ENCODE peak calls at places on chromosomes 1 and 21, in eight cellular contexts. One of them, this sample, is unnamed.

GRCh38 chr1:116569776-116570357 is 959 bp downstream of the CD58 start:
- DNase-seq in astrocyte of the spinal cord: no peak
- DNase-seq in GM12878: no peak
- DNase-seq in K562: peak
- DNase-seq in stomach: peak
- DNase-seq in esophagus squamous epithelium: no peak
- DNase-seq in dorsolateral prefrontal cortex: no peak
- DNase-seq in left ventricle myocardium inferior: peak
- DNase-seq in this sample: peak

GRCh38 chr1:198495635-198496034 is 44.8 kb downstream of the ATP6V1G3 start:
- DNase-seq in esophagus squamous epithelium: no peak
- DNase-seq in left ventricle myocardium inferior: no peak
- DNase-seq in stomach: no peak
- DNase-seq in astrocyte of the spinal cord: peak
- DNase-seq in K562: no peak
- DNase-seq in dorsolateral prefrontal cortex: no peak
- DNase-seq in GM12878: no peak
- DNase-seq in this sample: no peak

GRCh38 chr1:3369437-3370076 is 84.9 kb upstream of the ARHGEF16 start:
- DNase-seq in esophagus squamous epithelium: no peak
- DNase-seq in K562: no peak
- DNase-seq in dorsolateral prefrontal cortex: no peak
- DNase-seq in GM12878: no peak
- DNase-seq in stomach: peak
- DNase-seq in astrocyte of the spinal cord: peak
- DNase-seq in left ventricle myocardium inferior: peak
- DNase-seq in this sample: no peak

GRCh38 chr21:45973475-45974072 is 8.0 kb upstream of the COL6A1 start:
- DNase-seq in GM12878: no peak
- DNase-seq in left ventricle myocardium inferior: peak
- DNase-seq in dorsolateral prefrontal cortex: peak
- DNase-seq in stomach: peak
- DNase-seq in astrocyte of the spinal cord: peak
- DNase-seq in esophagus squamous epithelium: no peak
- DNase-seq in K562: peak
- DNase-seq in this sample: peak

GRCh38 chr1:20361805-20362381 is 71.2 kb downstream of the VWA5B1 start:
- DNase-seq in esophagus squamous epithelium: no peak
- DNase-seq in dorsolateral prefrontal cortex: peak
- DNase-seq in stomach: peak
- DNase-seq in astrocyte of the spinal cord: peak
- DNase-seq in GM12878: no peak
- DNase-seq in left ventricle myocardium inferior: peak
- DNase-seq in K562: peak
- DNase-seq in this sample: no peak

GRCh38 chr1:28602536-28603439 is 10.7 kb downstream of the RAB42 start:
- DNase-seq in left ventricle myocardium inferior: no peak
- DNase-seq in K562: peak
- DNase-seq in esophagus squamous epithelium: no peak
- DNase-seq in astrocyte of the spinal cord: peak
- DNase-seq in GM12878: no peak
- DNase-seq in dorsolateral prefrontal cortex: peak
- DNase-seq in stomach: peak
- DNase-seq in this sample: peak

GRCh38 chr1:231808990-231809389 is 182.4 kb downstream of the DISC1 start:
- DNase-seq in dorsolateral prefrontal cortex: no peak
- DNase-seq in GM12878: no peak
- DNase-seq in astrocyte of the spinal cord: peak
- DNase-seq in stomach: no peak
- DNase-seq in esophagus squamous epithelium: no peak
- DNase-seq in left ventricle myocardium inferior: no peak
- DNase-seq in K562: peak
- DNase-seq in this sample: no peak

GRCh38 chr1:183516725-183517124 is 44.4 kb downstream of the SMG7 start:
- DNase-seq in stomach: no peak
- DNase-seq in GM12878: no peak
- DNase-seq in astrocyte of the spinal cord: no peak
- DNase-seq in left ventricle myocardium inferior: no peak
- DNase-seq in esophagus squamous epithelium: no peak
- DNase-seq in K562: no peak
- DNase-seq in dorsolateral prefrontal cortex: no peak
- DNase-seq in this sample: no peak

GRCh38 chr1:154546264-154547043 is 12.0 kb downstream of the UBE2Q1 start:
- DNase-seq in astrocyte of the spinal cord: peak
- DNase-seq in K562: peak
- DNase-seq in esophagus squamous epithelium: no peak
- DNase-seq in dorsolateral prefrontal cortex: peak
- DNase-seq in left ventricle myocardium inferior: peak
- DNase-seq in stomach: peak
- DNase-seq in GM12878: peak
- DNase-seq in this sample: peak
- TF ChIP-seq CTCF in astrocyte of the spinal cord: peak
- TF ChIP-seq CTCF in K562: peak
- TF ChIP-seq CTCF in esophagus squamous epithelium: peak
- TF ChIP-seq CTCF in dorsolateral prefrontal cortex: peak
- TF ChIP-seq CTCF in left ventricle myocardium inferior: peak
- TF ChIP-seq CTCF in stomach: peak
- TF ChIP-seq CTCF in GM12878: peak
- TF ChIP-seq CTCF in this sample: peak

GRCh38 chr1:109250454-109251276 is 1.3 kb downstream of the CELSR2 start:
- DNase-seq in stomach: no peak
- DNase-seq in GM12878: no peak
- DNase-seq in esophagus squamous epithelium: no peak
- DNase-seq in K562: no peak
- DNase-seq in astrocyte of the spinal cord: no peak
- DNase-seq in dorsolateral prefrontal cortex: no peak
- DNase-seq in left ventricle myocardium inferior: no peak
- DNase-seq in this sample: no peak
- H3K4me3 ChIP-seq in stomach: peak
- H3K4me3 ChIP-seq in GM12878: no peak
- H3K4me3 ChIP-seq in esophagus squamous epithelium: peak
- H3K4me3 ChIP-seq in K562: peak
- H3K4me3 ChIP-seq in astrocyte of the spinal cord: no peak
- H3K4me3 ChIP-seq in dorsolateral prefrontal cortex: peak
- H3K4me3 ChIP-seq in left ventricle myocardium inferior: peak
- H3K4me3 ChIP-seq in this sample: no peak

DNA sequence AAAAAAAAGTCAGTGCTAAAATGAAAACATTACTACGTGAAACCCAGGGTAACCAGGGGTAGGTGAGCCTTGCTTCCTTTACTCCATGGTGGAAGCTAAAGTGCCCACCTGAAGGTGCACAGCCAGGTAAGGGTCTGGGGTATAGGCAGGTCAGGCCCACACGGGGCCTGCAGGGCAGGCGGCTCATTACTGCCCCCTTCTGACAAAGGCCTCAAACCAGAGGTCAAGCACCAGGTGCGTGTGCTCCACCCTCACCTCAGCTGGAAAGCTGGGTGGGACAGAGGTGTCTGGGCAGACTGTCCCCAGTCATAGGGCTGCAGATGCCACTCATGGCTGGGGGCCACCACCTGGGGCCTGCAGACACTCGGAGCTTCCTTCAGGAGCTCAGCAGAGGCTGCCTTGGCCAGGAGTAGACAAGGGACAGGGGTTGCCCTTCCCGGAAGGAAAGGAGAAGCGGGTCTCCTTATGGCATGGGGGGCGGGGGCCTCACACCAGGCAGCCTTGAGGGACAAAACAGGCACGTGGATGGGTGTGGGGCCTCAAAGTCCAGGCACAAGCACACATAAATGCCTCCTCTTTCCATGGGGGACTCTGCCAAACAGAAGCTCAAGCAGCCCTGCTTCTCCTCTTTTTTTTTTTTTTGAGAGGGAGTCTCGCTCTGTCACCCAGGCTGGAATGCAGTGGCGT is 36.2 kb downstream of the ACOT7 start:
- DNase-seq in astrocyte of the spinal cord: no peak
- DNase-seq in GM12878: no peak
- DNase-seq in stomach: no peak
- DNase-seq in K562: peak
- DNase-seq in left ventricle myocardium inferior: no peak
- DNase-seq in dorsolateral prefrontal cortex: no peak
- DNase-seq in esophagus squamous epithelium: no peak
- DNase-seq in this sample: peak
- TF ChIP-seq CTCF in astrocyte of the spinal cord: peak
- TF ChIP-seq CTCF in GM12878: peak
- TF ChIP-seq CTCF in stomach: no peak
- TF ChIP-seq CTCF in K562: peak
- TF ChIP-seq CTCF in left ventricle myocardium inferior: no peak
- TF ChIP-seq CTCF in dorsolateral prefrontal cortex: no peak
- TF ChIP-seq CTCF in esophagus squamous epithelium: no peak
- TF ChIP-seq CTCF in this sample: peak

DNA sequence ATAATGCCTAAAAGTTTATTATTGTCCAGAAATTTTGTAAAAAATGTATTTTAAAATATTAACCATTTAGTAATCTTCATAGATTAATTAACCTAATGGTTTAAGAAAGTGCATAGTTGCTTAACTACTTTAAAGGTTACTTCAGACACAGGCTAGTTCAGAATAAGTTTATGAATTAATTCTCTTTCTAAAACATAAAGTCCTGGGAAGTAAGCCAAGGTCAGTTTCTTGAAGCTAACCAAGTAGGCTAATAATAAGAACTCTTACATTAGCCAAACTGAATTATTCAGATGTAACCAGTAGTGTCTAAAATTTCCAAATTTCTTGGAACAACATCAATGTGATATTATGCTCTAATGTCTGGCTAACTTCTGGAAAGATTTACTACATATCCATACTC is 790.4 kb downstream of the NCAM2 start:
- DNase-seq in stomach: no peak
- DNase-seq in left ventricle myocardium inferior: no peak
- DNase-seq in K562: no peak
- DNase-seq in esophagus squamous epithelium: no peak
- DNase-seq in astrocyte of the spinal cord: no peak
- DNase-seq in dorsolateral prefrontal cortex: no peak
- DNase-seq in GM12878: no peak
- DNase-seq in this sample: no peak
- H3K4me3 ChIP-seq in stomach: no peak
- H3K4me3 ChIP-seq in left ventricle myocardium inferior: no peak
- H3K4me3 ChIP-seq in K562: no peak
- H3K4me3 ChIP-seq in esophagus squamous epithelium: no peak
- H3K4me3 ChIP-seq in astrocyte of the spinal cord: no peak
- H3K4me3 ChIP-seq in dorsolateral prefrontal cortex: no peak
- H3K4me3 ChIP-seq in GM12878: no peak
- H3K4me3 ChIP-seq in this sample: no peak

DNA sequence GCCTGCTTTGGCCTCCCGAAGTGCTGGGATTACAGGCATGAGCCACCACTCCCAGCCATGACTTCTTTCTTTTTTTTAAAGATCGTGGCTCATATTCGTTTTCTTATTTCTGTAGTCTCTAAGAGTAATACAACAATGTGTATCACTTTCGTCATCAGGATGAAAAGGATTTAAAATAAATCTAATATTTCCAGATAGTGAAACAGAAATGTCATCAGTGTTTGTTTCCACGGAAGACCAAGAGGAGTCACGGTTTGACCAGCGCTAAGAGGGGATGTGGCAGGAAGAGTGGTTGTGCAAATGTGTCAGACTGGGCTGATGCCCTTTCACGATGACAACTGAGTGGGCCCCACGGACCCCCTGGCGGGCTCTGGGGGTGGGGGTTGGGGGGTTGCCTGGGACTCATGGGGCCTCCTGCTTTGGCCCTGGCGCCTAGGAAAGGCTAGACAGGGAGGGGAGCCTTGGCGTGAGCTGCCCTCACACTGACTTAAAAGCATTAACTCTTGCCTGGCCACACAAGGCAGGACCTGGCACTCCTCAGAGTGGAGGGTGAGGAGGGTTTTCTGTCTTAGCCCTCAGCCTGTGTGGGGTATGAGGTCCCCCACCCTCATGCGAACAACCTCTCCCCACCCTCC is 8.4 kb downstream of the SOX13 start:
- DNase-seq in K562: no peak
- DNase-seq in left ventricle myocardium inferior: no peak
- DNase-seq in GM12878: no peak
- DNase-seq in astrocyte of the spinal cord: no peak
- DNase-seq in dorsolateral prefrontal cortex: no peak
- DNase-seq in stomach: no peak
- DNase-seq in esophagus squamous epithelium: no peak
- DNase-seq in this sample: no peak
- TF ChIP-seq CTCF in K562: no peak
- TF ChIP-seq CTCF in left ventricle myocardium inferior: no peak
- TF ChIP-seq CTCF in GM12878: no peak
- TF ChIP-seq CTCF in astrocyte of the spinal cord: no peak
- TF ChIP-seq CTCF in dorsolateral prefrontal cortex: no peak
- TF ChIP-seq CTCF in stomach: no peak
- TF ChIP-seq CTCF in esophagus squamous epithelium: no peak
- TF ChIP-seq CTCF in this sample: no peak

GRCh38 chr1:42765271-42765670 is 1.6 kb downstream of the P3H1 start:
- DNase-seq in GM12878: no peak
- DNase-seq in astrocyte of the spinal cord: peak
- DNase-seq in K562: no peak
- DNase-seq in stomach: no peak
- DNase-seq in esophagus squamous epithelium: no peak
- DNase-seq in dorsolateral prefrontal cortex: no peak
- DNase-seq in left ventricle myocardium inferior: no peak
- DNase-seq in this sample: no peak

GRCh38 chr1:42768172-42768571 is 1.1 kb downstream of the C1orf50 start:
- DNase-seq in stomach: no peak
- DNase-seq in left ventricle myocardium inferior: no peak
- DNase-seq in K562: no peak
- DNase-seq in GM12878: no peak
- DNase-seq in dorsolateral prefrontal cortex: no peak
- DNase-seq in esophagus squamous epithelium: no peak
- DNase-seq in astrocyte of the spinal cord: no peak
- DNase-seq in this sample: no peak

GRCh38 chr1:42765832-42766722 is 751 bp downstream of the P3H1 start:
- DNase-seq in astrocyte of the spinal cord: peak
- DNase-seq in stomach: peak
- DNase-seq in left ventricle myocardium inferior: peak
- DNase-seq in GM12878: no peak
- DNase-seq in K562: peak
- DNase-seq in esophagus squamous epithelium: no peak
- DNase-seq in dorsolateral prefrontal cortex: no peak
- DNase-seq in this sample: peak

GRCh38 chr1:42766723-42767509 is at the start of the genes C1orf50 and P3H1:
- DNase-seq in esophagus squamous epithelium: peak
- DNase-seq in K562: peak
- DNase-seq in dorsolateral prefrontal cortex: peak
- DNase-seq in GM12878: peak
- DNase-seq in astrocyte of the spinal cord: peak
- DNase-seq in left ventricle myocardium inferior: peak
- DNase-seq in stomach: peak
- DNase-seq in this sample: peak

GRCh38 chr1:42767510-42767924 is 468 bp downstream of the C1orf50 start:
- DNase-seq in left ventricle myocardium inferior: no peak
- DNase-seq in K562: peak
- DNase-seq in GM12878: no peak
- DNase-seq in stomach: no peak
- DNase-seq in dorsolateral prefrontal cortex: no peak
- DNase-seq in astrocyte of the spinal cord: no peak
- DNase-seq in esophagus squamous epithelium: no peak
- DNase-seq in this sample: no peak
- H3K4me3 ChIP-seq in left ventricle myocardium inferior: peak
- H3K4me3 ChIP-seq in K562: peak
- H3K4me3 ChIP-seq in GM12878: peak
- H3K4me3 ChIP-seq in stomach: peak
- H3K4me3 ChIP-seq in dorsolateral prefrontal cortex: peak
- H3K4me3 ChIP-seq in astrocyte of the spinal cord: peak
- H3K4me3 ChIP-seq in esophagus squamous epithelium: peak
- H3K4me3 ChIP-seq in this sample: peak

GRCh38 chr1:84434081-84434755 is 35.9 kb downstream of the DNASE2B start:
- DNase-seq in astrocyte of the spinal cord: no peak
- DNase-seq in dorsolateral prefrontal cortex: no peak
- DNase-seq in K562: no peak
- DNase-seq in stomach: no peak
- DNase-seq in GM12878: no peak
- DNase-seq in esophagus squamous epithelium: no peak
- DNase-seq in left ventricle myocardium inferior: no peak
- DNase-seq in this sample: no peak
- TF ChIP-seq CTCF in astrocyte of the spinal cord: no peak
- TF ChIP-seq CTCF in dorsolateral prefrontal cortex: no peak
- TF ChIP-seq CTCF in K562: no peak
- TF ChIP-seq CTCF in stomach: no peak
- TF ChIP-seq CTCF in GM12878: no peak
- TF ChIP-seq CTCF in esophagus squamous epithelium: no peak
- TF ChIP-seq CTCF in left ventricle myocardium inferior: peak
- TF ChIP-seq CTCF in this sample: no peak

GRCh38 chr1:23444104-23444533 is 19.6 kb upstream of the TCEA3 start:
- DNase-seq in left ventricle myocardium inferior: peak
- DNase-seq in GM12878: no peak
- DNase-seq in stomach: peak
- DNase-seq in esophagus squamous epithelium: no peak
- DNase-seq in dorsolateral prefrontal cortex: no peak
- DNase-seq in K562: peak
- DNase-seq in astrocyte of the spinal cord: no peak
- DNase-seq in this sample: no peak
- H3K4me3 ChIP-seq in left ventricle myocardium inferior: peak
- H3K4me3 ChIP-seq in GM12878: no peak
- H3K4me3 ChIP-seq in stomach: no peak
- H3K4me3 ChIP-seq in esophagus squamous epithelium: no peak
- H3K4me3 ChIP-seq in dorsolateral prefrontal cortex: no peak
- H3K4me3 ChIP-seq in K562: no peak
- H3K4me3 ChIP-seq in astrocyte of the spinal cord: no peak
- H3K4me3 ChIP-seq in this sample: no peak

This sample was measured in GM12865.